ENCODE peak calls at places on chromosomes 7 and 10, in four cellular contexts. L is T-helper 2 cell treated with Interferon-gamma antibody and Interleukin-4, amounts not matched to agents 5 μg/mL and 100 μg/mL, for 36 hours; Y is midbrain; H is AG20443. C is an unnamed sample.

GRCh38 chr10:88466786-88467185 is 116.3 kb downstream of the RNLS start:
- DNase-seq in L (no peak), Y (no peak), H (no peak), C (no peak)

GRCh38 chr10:62779487-62780248 is 24.9 kb upstream of the ADO start:
- DNase-seq in L (peak), Y (no peak), H (no peak), C (no peak)

GRCh38 chr10:78196964-78197363 is 163.3 kb downstream of the RPS24 start:
- DNase-seq in L (no peak), Y (no peak), H (peak), C (peak)

GRCh38 chr10:95837783-95838182 is 70.0 kb upstream of the CC2D2B start:
- DNase-seq in L (no peak), Y (peak), H (no peak), C (no peak)

GRCh38 chr7:95011156-95011928 is 103.9 kb downstream of the PPP1R9A start:
- DNase-seq in L (no peak), Y (no peak), H (peak), C (no peak)

GRCh38 chr10:5565205-5565545 is 40.4 kb downstream of the CALML3 start:
- DNase-seq in L (no peak), Y (no peak), H (no peak), C (peak)

GRCh38 chr7:22588396-22588795 is 88.4 kb upstream of the STEAP1B start:
- DNase-seq in L (no peak), Y (no peak), H (no peak), C (no peak)

GRCh38 chr7:18494821-18495408 is 634 bp upstream of the HDAC9 start:
- DNase-seq in L (peak), Y (peak), H (peak), C (no peak)

GRCh38 chr7:34165927-34166550 is 260.7 kb downstream of the BMPER start:
- DNase-seq in L (no peak), Y (no peak), H (peak), C (no peak)

GRCh38 chr7:17181482-17181881 is 117.0 kb upstream of the AHR start:
- DNase-seq in L (no peak), Y (no peak), H (no peak), C (no peak)

GRCh38 chr7:120838281-120838682 is 19.7 kb downstream of the TSPAN12 start:
- DNase-seq in L (no peak), Y (no peak), H (no peak), C (no peak)

GRCh38 chr7:137390076-137390475 is 46.5 kb upstream of the PTN start:
- DNase-seq in L (no peak), Y (no peak), H (no peak), C (no peak)

GRCh38 chr10:79328147-79328701 is 19.0 kb upstream of the PPIF start:
- DNase-seq in L (no peak), Y (no peak), H (no peak), C (peak)

GRCh38 chr10:128571071-128571470 is 444.8 kb upstream of the MKI67 start:
- DNase-seq in L (no peak), Y (no peak), H (no peak), C (no peak)

GRCh38 chr7:102412548-102412947 is 16.4 kb downstream of the PRKRIP1 start:
- DNase-seq in L (no peak), Y (peak), H (peak), C (no peak)

GRCh38 chr7:104979167-104979841 is 34.7 kb upstream of the KMT2E start:
- DNase-seq in L (no peak), Y (no peak), H (no peak), C (no peak)